ENCODE peak calls at places on chromosomes 13 and 19, in eight cellular contexts. Q is COR-L47; Y is NCI-H510A; I is nucleus accumbens; O is adrenal gland; K is RCC 7860; U is stimulated activated CD4-positive, alpha-beta T cell treated with anti-CD3 and anti-CD28 coated beads, Interleukin-15, amount 100 ng/mL, for 48 hours; E is fibroblast of the conjunctiva. C is an unnamed sample.

GRCh38 chr13:37954191-37954590 is 84.6 kb upstream of the TRPC4 start:
- DNase-seq in I (no peak), Y (no peak), K (peak; percentile 46), U (no peak), E (no peak), O (no peak), Q (no peak), C (no peak)

GRCh38 chr13:99043700-99044300 is 65.9 kb upstream of the DOCK9 start:
- DNase-seq in U (no peak), Q (no peak), I (no peak), E (no peak), K (no peak), Y (no peak), O (no peak), C (no peak)

GRCh38 chr13:109707044-109707794 is 79.2 kb downstream of the IRS2 start:
- DNase-seq in Q (peak; percentile 70), I (no peak), E (peak; percentile 13), U (no peak), O (no peak), K (no peak), Y (peak; percentile 21), C (no peak)

GRCh38 chr19:38877781-38878574 is at the start of gene RINL:
- DNase-seq in E (no peak), K (no peak), Q (peak; percentile 98), I (peak; percentile 14), Y (peak; percentile 98), U (peak; percentile 60), O (no peak), C (no peak)

GRCh38 chr19:52962394-52963228 is at the start of gene ZNF816:
- DNase-seq in E (peak; percentile 81), U (peak; percentile 99), Q (peak; percentile 92), O (peak; percentile 98), Y (peak; percentile 85), I (peak; percentile 93), K (peak; percentile 81), C (peak; percentile 96)

GRCh38 chr13:102580552-102581169 is 16.1 kb upstream of the TPP2 start:
- DNase-seq in O (no peak), Y (peak; percentile 15), U (peak; percentile 34), Q (peak; percentile 33), E (peak; percentile 75), I (peak; percentile 43), K (no peak), C (no peak)

GRCh38 chr19:35484637-35485036 is 5.6 kb downstream of the KRTDAP start:
- DNase-seq in O (no peak), Q (no peak), Y (no peak), I (no peak), K (no peak), U (no peak), E (no peak), C (no peak)

GRCh38 chr19:50821248-50821612 is 2.4 kb downstream of the KLK1 start:
- DNase-seq in Y (no peak), I (no peak), U (no peak), E (no peak), O (no peak), Q (no peak), K (no peak), C (no peak)

GRCh38 chr13:65784088-65784816 is 1445.9 kb downstream of the PCDH9 start:
- DNase-seq in E (no peak), U (no peak), Q (no peak), Y (no peak), K (no peak), I (no peak), O (no peak), C (no peak)

GRCh38 chr19:10450853-10451609 is 30.7 kb downstream of the PDE4A start:
- DNase-seq in E (no peak), I (no peak), U (no peak), K (no peak), O (no peak), Y (peak; percentile 45), Q (no peak), C (no peak)

GRCh38 chr19:1278713-1279112 is 3.4 kb downstream of the FAM174C start:
- DNase-seq in U (no peak), K (no peak), Y (no peak), I (no peak), Q (no peak), O (no peak), E (no peak), C (no peak)

GRCh38 chr13:80444240-80445015 is 103.5 kb upstream of the SPRY2 start:
- DNase-seq in Q (no peak), I (no peak), Y (no peak), K (no peak), O (no peak), E (no peak), U (no peak), C (no peak)

GRCh38 chr19:41363371-41363752 is 587 bp downstream of the B9D2 start:
- DNase-seq in U (no peak), I (no peak), Q (no peak), E (no peak), Y (no peak), K (no peak), O (no peak), C (no peak)

GRCh38 chr13:99658266-99658991 is 157.2 kb downstream of the TM9SF2 start:
- DNase-seq in Y (peak; percentile 42), Q (peak; percentile 80), K (peak; percentile 33), U (peak; percentile 27), E (peak; percentile 67), O (peak; percentile 40), I (peak; percentile 64), C (no peak)

GRCh38 chr13:102587916-102588315 is 8.9 kb upstream of the TPP2 start:
- DNase-seq in Y (no peak), U (no peak), E (no peak), K (no peak), O (no peak), I (no peak), Q (no peak), C (no peak)

GRCh38 chr19:7515471-7516226 is at the start of gene ZNF358:
- DNase-seq in Y (peak; percentile 80), I (peak; percentile 83), U (no peak), Q (peak; percentile 72), O (peak; percentile 79), K (peak; percentile 26), E (no peak), C (no peak)

GRCh38 chr19:37914908-37915307 is 7.9 kb downstream of the SIPA1L3 start:
- DNase-seq in O (no peak), Q (no peak), U (no peak), E (no peak), Y (no peak), I (no peak), K (no peak), C (no peak)

GRCh38 chr13:25686831-25687495 is 315.2 kb downstream of the ATP8A2 start:
- DNase-seq in Y (peak; percentile 76), O (no peak), Q (peak; percentile 50), E (no peak), U (no peak), K (no peak), I (no peak), C (no peak)

GRCh38 chr13:106212436-106213010 is 322.9 kb downstream of the EFNB2 start:
- DNase-seq in Y (no peak), K (no peak), E (no peak), O (no peak), Q (no peak), U (no peak), I (no peak), C (no peak)

GRCh38 chr19:41547569-41547968 is 28.4 kb upstream of the CEACAM21 start:
- DNase-seq in U (no peak), O (no peak), I (no peak), E (no peak), Y (no peak), K (no peak), Q (no peak), C (no peak)

GRCh38 chr13:29858667-29859066 is 8.2 kb upstream of the UBL3 start:
- DNase-seq in Q (no peak), Y (no peak), K (no peak), U (no peak), E (no peak), I (no peak), O (no peak), C (no peak)

GRCh38 chr19:21604941-21605548 is 99.6 kb downstream of the ZNF429 start:
- DNase-seq in O (peak; percentile 76), K (no peak), I (no peak), E (no peak), U (no peak), Q (no peak), Y (no peak), C (no peak)

GRCh38 chr19:46890423-46891170 is 29.8 kb downstream of the ARHGAP35 start:
- DNase-seq in I (no peak), O (no peak), E (peak; percentile 87), Q (no peak), U (no peak), Y (no peak), K (peak; percentile 27), C (no peak)

GRCh38 chr19:2302319-2303208 is 5.4 kb downstream of the LINGO3 start:
- DNase-seq in Y (no peak), Q (no peak), U (no peak), O (peak; percentile 62), I (peak; percentile 70), K (no peak), E (no peak), C (no peak)

GRCh38 chr19:56091066-56091490 is 30.0 kb downstream of the ZNF787 start:
- DNase-seq in K (no peak), E (no peak), Y (no peak), U (no peak), O (peak; percentile 61), I (peak; percentile 64), Q (no peak), C (no peak)

GRCh38 chr13:27421101-27421881 is 3.1 kb upstream of the GTF3A start:
- DNase-seq in I (no peak), U (no peak), K (no peak), Y (no peak), O (no peak), Q (no peak), E (no peak), C (no peak)

GRCh38 chr13:97339019-97339988 is 94.7 kb upstream of the RAP2A start:
- DNase-seq in Q (no peak), O (peak; percentile 50), Y (no peak), E (peak; percentile 84), K (no peak), I (peak; percentile 58), U (no peak), C (no peak)

GRCh38 chr13:74891610-74892009 is 590.4 kb downstream of the TBC1D4 start:
- DNase-seq in Q (peak; percentile 17), I (no peak), U (no peak), O (no peak), Y (no peak), E (no peak), K (peak; percentile 16), C (no peak)

GRCh38 chr13:42996584-42996983 is 4.5 kb upstream of the EPSTI1 start:
- DNase-seq in I (no peak), U (no peak), K (no peak), O (no peak), Q (no peak), E (peak; percentile 87), Y (no peak), C (no peak)

GRCh38 chr19:15437355-15438123 is 12.2 kb downstream of the WIZ start:
- DNase-seq in U (no peak), K (no peak), Q (no peak), E (no peak), I (no peak), O (no peak), Y (no peak), C (no peak)

GRCh38 chr19:55590621-55591020 is 8.7 kb downstream of the FIZ1 start:
- DNase-seq in Q (peak; percentile 6), U (no peak), O (no peak), E (no peak), Y (no peak), I (no peak), K (no peak), C (no peak)

GRCh38 chr13:44305845-44306244 is 67.8 kb upstream of the SERP2 start:
- DNase-seq in Q (peak; percentile 35), U (no peak), I (no peak), E (no peak), O (no peak), K (no peak), Y (no peak), C (peak; percentile 71)

GRCh38 chr19:57637379-57637778 is 4.4 kb downstream of the ZNF211 start:
- DNase-seq in I (no peak), Q (no peak), U (no peak), O (no peak), Y (no peak), E (no peak), K (no peak), C (no peak)

GRCh38 chr19:5128251-5128931 is 159.5 kb downstream of the KDM4B start:
- DNase-seq in K (no peak), E (no peak), I (peak; percentile 23), O (peak; percentile 86), Y (peak; percentile 33), Q (no peak), U (no peak), C (no peak)

C was measured in vagina.